ENCODE peak calls at places on chromosomes 13 and 19, in four cellular contexts. S is esophagus squamous epithelium, C is lower leg skin, L is mucosa of descending colon. W is an unnamed sample.

GRCh38 chr13:101283782-101284181 is 132.5 kb downstream of the NALCN start:
- DNase-seq in S (no peak), C (no peak), L (no peak), W (no peak)

GRCh38 chr13:23610187-23610576 is 40.0 kb downstream of the TNFRSF19 start:
- DNase-seq in S (no peak), C (no peak), L (peak), W (no peak)

GRCh38 chr13:21684576-21684975 is 13.7 kb downstream of the FGF9 start:
- DNase-seq in S (no peak), C (no peak), L (no peak), W (no peak)

GRCh38 chr13:41813426-41813825 is 147.5 kb downstream of the VWA8 start:
- DNase-seq in S (no peak), C (no peak), L (no peak), W (no peak)

GRCh38 chr13:79779761-79780160 is 298.8 kb downstream of the NDFIP2 start:
- DNase-seq in S (no peak), C (no peak), L (peak), W (no peak)

GRCh38 chr13:54637377-54637776 is 1608.8 kb downstream of the OLFM4 start:
- DNase-seq in S (no peak), C (no peak), L (no peak), W (no peak)

GRCh38 chr13:83819156-83819555 is 63.1 kb downstream of the SLITRK1 start:
- DNase-seq in S (no peak), C (no peak), L (no peak), W (no peak)

GRCh38 chr19:33772858-33773180 is 23.9 kb upstream of the KCTD15 start:
- DNase-seq in S (no peak), C (no peak), L (no peak), W (no peak)

GRCh38 chr19:55597493-55597892 is 1.8 kb downstream of the FIZ1 start:
- DNase-seq in S (no peak), C (no peak), L (peak), W (no peak)

GRCh38 chr19:43984687-43985000 is 656 bp downstream of the ZNF155 start:
- DNase-seq in S (no peak), C (no peak), L (no peak), W (no peak)

GRCh38 chr13:60756306-60756705 is 359.3 kb downstream of the TDRD3 start:
- DNase-seq in S (no peak), C (no peak), L (no peak), W (no peak)

GRCh38 chr19:23901360-23901759 is 13.3 kb upstream of the ZNF726 start:
- DNase-seq in S (no peak), C (no peak), L (peak), W (no peak)

GRCh38 chr13:51033431-51034185 is 77.5 kb downstream of the C13orf42 start:
- DNase-seq in S (no peak), C (no peak), L (no peak), W (no peak)

GRCh38 chr13:36665630-36666029 is 8.2 kb upstream of the SERTM1 start:
- DNase-seq in S (no peak), C (no peak), L (no peak), W (no peak)

GRCh38 chr13:25170554-25171107 is 1.5 kb downstream of the AMER2 start:
- DNase-seq in S (no peak), C (no peak), L (no peak), W (no peak)

GRCh38 chr19:40614595-40615411 is 13.6 kb downstream of the LTBP4 start:
- DNase-seq in S (peak), C (peak), L (peak), W (no peak)

GRCh38 chr13:42219870-42220269 is 52.1 kb upstream of the AKAP11 start:
- DNase-seq in S (no peak), C (no peak), L (no peak), W (no peak)

GRCh38 chr13:108508263-108508662 is 121.1 kb upstream of the MYO16 start:
- DNase-seq in S (no peak), C (no peak), L (peak), W (no peak)
- TF ChIP-seq CTCF in S (no peak), C (no peak), L (no peak), W (peak)

GRCh38 chr19:19662866-19663291 is 597 bp downstream of the ATP13A1 start:
- DNase-seq in S (no peak), C (no peak), L (no peak), W (no peak)

GRCh38 chr19:19661675-19662251 is 1.7 kb downstream of the ATP13A1 start:
- DNase-seq in S (no peak), C (no peak), L (peak), W (no peak)

GRCh38 chr19:19661141-19661674 is 2.3 kb downstream of the ATP13A1 start:
- DNase-seq in S (no peak), C (no peak), L (no peak), W (no peak)

GRCh38 chr19:19662344-19662743 is 1.1 kb downstream of the ATP13A1 start:
- DNase-seq in S (no peak), C (no peak), L (no peak), W (no peak)

DNA sequence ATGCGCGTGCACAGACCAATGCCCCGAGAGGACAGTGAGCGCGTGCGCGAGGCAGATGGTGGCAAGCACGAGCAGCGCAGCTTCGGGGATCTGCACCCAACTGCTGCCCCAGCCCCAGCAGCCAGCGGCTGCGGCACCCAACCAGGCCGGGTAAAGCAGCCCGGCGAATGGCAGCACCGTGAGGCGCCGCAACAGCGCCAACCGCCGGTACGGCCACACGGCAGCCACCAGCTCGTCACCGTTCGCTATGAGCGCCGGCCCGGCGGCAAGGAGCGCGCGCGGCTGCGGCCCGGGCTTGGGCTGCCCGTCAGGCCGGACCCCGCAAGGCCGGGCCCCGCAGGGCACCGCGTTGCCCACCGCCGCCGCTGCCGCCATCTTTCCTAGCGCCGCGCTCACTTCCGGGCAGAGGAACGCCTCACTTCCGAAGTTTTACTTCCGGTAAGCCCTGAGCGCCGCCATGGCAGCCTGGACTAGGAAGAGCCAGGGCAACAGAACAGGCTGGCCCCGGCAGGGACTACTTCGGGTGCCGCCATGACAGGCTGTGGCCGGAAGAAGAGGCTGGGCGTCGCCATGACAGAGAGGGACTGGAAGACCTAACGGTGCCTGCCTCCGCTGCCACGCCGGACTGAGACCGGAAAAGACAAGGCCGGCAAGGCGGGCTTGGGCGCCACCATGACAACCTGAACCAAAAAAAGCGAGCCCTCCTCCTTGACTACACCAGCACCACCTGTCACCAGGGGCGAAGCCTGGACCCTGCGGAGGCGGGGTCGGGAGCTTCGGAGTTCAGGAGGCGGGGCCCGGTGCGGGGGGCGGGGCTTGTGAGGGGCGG is at the start of gene ATP13A1:
- DNase-seq in S (peak), C (peak), L (peak), W (peak)
- TF ChIP-seq CTCF in S (peak), C (no peak), L (peak), W (peak)

GRCh38 chr19:3881272-3882040 is 971 bp downstream of the ATCAY start:
- DNase-seq in S (no peak), C (no peak), L (no peak), W (no peak)

GRCh38 chr19:3880471-3881271 is at the start of gene ATCAY:
- DNase-seq in S (no peak), C (no peak), L (no peak), W (no peak)

GRCh38 chr19:3882041-3882384 is 1.5 kb downstream of the ATCAY start:
- DNase-seq in S (no peak), C (no peak), L (no peak), W (no peak)

DNA sequence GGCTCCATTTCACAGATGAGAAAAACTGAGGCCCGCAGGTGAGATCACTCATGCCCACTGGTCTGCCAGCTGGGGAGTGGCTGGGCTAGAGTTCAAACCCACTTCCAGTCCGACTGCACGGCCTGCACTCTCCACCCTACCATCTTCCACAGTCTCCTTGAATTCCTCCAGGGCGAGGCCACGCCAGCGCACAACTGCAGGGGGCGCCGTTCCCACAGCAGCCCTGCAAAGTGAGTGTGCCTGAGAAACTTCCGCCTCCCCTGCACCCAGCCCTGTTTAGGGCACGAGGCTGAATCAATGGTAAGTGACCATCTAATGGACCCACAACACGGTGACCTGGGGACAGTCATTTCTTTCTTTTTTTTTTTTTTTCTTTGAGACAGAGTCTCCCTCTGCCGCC is 829 bp upstream of the ATCAY start:
- DNase-seq in S (no peak), C (no peak), L (no peak), W (no peak)
- TF ChIP-seq CTCF in S (no peak), C (no peak), L (no peak), W (peak)

GRCh38 chr19:51640371-51640770 is 6.3 kb downstream of the SIGLEC14 start:
- DNase-seq in S (no peak), C (no peak), L (no peak), W (no peak)

GRCh38 chr19:51632126-51632525 is 1.9 kb upstream of the SIGLEC5 start:
- DNase-seq in S (no peak), C (no peak), L (no peak), W (no peak)

GRCh38 chr19:51639916-51640315 is 6.7 kb downstream of the SIGLEC14 start:
- DNase-seq in S (no peak), C (no peak), L (no peak), W (no peak)

GRCh38 chr19:51641648-51642047 is 5.0 kb downstream of the SIGLEC14 start:
- DNase-seq in S (no peak), C (no peak), L (no peak), W (no peak)

DNA sequence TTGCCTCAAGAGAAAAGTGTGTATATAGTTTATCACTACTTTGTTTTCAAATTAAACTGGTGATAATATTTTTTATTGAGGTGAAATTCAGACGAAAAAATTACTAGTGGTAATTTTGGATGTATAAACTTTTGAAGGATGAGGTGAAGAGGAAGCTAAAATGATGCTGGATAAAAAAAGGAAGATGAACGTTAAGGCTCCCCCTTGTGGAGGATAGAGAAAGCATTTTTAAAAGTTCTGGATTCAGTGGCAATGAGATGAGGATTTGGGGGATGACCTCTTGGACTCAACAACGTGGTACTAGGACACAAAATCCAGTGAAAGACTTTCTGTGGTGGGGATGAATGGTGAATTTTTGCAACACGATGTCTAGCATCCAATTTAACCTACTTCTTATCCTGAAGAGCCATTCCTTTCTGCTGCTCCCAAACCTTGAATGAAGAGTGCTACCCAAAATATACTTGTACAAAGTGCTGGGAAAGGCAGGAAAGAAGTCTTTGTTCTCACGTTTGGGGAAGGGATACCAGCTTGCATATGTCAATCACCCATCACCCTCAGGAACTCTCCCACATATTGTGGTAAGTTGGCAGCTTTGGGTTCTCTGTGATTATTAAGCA is 7.3 kb upstream of the SIGLEC5 start:
- DNase-seq in S (no peak), C (no peak), L (no peak), W (no peak)
- TF ChIP-seq CTCF in S (peak), C (no peak), L (no peak), W (peak)

GRCh38 chr13:67366533-67366932 is 136.4 kb upstream of the PCDH9 start:
- DNase-seq in S (no peak), C (no peak), L (no peak), W (no peak)
- TF ChIP-seq CTCF in S (no peak), C (no peak), L (no peak), W (peak)

DNA sequence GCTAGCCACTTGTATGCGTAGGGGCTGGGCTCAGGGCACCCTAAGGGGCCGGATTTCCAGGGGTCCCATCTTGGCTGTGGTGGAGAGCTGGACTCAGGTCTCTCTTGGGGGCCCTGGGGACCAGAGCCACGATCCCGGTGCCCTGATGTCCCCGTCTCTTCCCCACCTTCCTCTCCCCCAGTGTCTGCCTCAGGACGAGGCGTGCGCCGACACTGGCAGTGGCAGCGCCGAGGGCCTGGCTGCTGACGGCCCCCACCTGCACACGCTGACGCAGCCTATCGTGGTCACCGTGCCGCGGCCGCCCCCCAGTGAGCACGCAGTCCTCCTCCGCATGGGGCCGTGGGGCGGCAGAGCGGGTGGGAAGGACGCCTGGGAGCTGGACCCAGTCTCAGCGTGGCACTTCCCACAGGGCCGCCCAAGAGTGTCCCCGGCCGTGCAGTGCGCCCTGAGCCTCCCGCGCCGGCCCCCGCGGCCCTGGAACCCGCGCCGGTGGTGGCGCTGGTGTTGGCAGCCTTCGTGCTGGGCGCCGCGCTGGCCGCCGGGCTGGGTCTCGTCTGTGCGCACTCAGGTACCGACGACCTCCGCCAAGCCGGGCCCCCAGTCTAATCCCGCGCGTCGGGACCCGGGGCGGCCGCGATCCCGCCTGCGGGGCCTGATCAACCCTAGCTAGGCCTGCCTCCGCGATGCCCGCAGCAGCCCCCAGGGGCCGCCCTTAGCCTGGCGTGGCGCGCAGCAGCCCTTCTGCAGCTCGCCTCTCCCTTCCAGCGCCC is 2.7 kb upstream of the SNAPC2 start:
- DNase-seq in S (no peak), C (no peak), L (peak), W (no peak)
- TF ChIP-seq CTCF in S (peak), C (no peak), L (peak), W (peak)

DNA sequence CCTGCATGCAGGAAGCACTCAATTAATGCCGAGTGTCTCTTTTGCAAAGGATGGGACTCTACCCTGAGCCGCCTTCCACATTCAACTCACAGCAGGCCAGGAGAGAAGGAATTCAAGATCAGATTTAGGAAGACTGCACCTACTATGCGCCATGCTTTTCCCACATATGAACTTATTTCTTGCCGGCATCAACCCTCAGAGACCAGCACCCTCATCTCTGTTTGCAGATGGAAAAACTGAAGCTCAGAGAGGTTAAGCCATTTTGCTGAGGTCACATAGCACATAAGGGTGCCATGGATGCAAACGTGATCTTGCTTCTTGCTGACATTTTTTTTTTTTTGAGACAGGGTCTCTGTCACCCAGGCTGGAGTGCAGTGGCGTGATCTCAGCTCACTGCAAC is 14.2 kb upstream of the SEMA6B start:
- DNase-seq in S (no peak), C (no peak), L (no peak), W (no peak)
- TF ChIP-seq CTCF in S (no peak), C (no peak), L (no peak), W (no peak)

GRCh38 chr13:74009100-74009668 is 125.0 kb downstream of the KLF12 start:
- DNase-seq in S (no peak), C (no peak), L (no peak), W (no peak)

GRCh38 chr13:74017301-74018092 is 116.7 kb downstream of the KLF12 start:
- DNase-seq in S (no peak), C (no peak), L (no peak), W (no peak)

GRCh38 chr13:74015137-74015536 is 119.1 kb downstream of the KLF12 start:
- DNase-seq in S (no peak), C (no peak), L (no peak), W (no peak)
- TF ChIP-seq CTCF in S (peak), C (no peak), L (no peak), W (peak)

DNA sequence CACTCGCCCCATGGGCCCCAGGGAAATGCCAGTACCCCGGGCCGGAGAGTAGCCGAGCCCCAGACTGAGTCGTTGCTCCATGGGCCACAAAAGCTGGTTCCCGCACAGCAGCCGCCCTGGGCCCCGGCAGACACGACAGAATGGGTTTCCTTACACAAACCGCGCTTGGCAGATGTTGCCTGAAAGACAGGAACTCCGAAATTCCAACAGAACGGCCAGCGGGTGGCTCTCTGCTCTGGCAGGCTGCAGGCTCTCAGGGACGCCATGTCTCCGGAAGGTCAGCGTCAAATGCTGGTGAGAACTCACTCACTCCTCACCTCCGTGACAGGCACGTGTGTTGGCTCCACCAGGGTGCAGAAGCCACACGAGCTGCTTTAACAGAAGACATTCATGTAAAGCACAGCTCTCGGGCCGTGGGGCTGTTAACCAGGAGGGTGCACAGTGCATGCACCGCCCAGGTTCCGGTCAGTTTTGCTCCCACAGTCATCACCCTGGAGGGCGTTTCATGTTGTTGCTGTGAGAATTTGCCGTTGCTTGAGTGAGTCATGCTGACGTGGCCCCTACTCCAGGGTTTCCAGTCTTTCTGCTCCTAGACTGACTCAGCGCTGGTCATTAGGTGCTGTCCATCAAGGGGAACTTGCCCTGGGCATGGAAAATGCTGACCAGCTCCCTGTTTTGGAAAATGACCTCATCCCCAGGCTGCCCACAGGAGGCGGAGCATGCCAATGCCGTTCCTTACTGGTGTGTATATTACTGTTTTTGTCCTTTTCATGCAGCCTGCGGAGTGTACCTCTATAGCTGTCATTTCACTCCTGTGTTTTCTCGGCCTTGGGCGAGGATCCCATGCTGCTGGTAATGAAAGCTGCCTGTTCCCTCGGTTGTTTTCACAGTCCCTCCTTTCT is 44.8 kb downstream of the ANKRD10 start:
- DNase-seq in S (peak), C (peak), L (peak), W (peak)
- TF ChIP-seq CTCF in S (peak), C (no peak), L (no peak), W (peak)